ENCODE peak calls at places on chromosomes 7 and 10, in five cellular contexts. E is adrenal gland; L is CD8-positive, alpha-beta T cell; W is neural progenitor cell; I is GM06990. B is an unnamed sample. For H3K36me3, the result is how much of the 10 kb centered on the place peaks cover.

GRCh38 chr7:128166603-128167315 is 74.3 kb upstream of the LEP start:
- DNase-seq in E (no peak), L (no peak), W (peak), I (no peak), B (no peak)

GRCh38 chr10:119602241-119603095 is 5.7 kb upstream of the TIAL1 start:
- DNase-seq in W (peak), E (peak), I (no peak), L (no peak), B (no peak)

GRCh38 chr7:147818338-147818737 is 772.2 kb upstream of the C7orf33 start:
- DNase-seq in L (no peak), E (no peak), I (no peak), W (no peak), B (no peak)

GRCh38 chr7:117666019-117666418 is 186.2 kb downstream of the CFTR start:
- DNase-seq in E (no peak), W (no peak), L (no peak), I (no peak), B (no peak)

GRCh38 chr7:140230517-140230861 is 53.7 kb upstream of the KDM7A start:
- DNase-seq in E (peak), L (peak), W (peak), I (peak), B (peak)

GRCh38 chr10:30028006-30028441 is 31.4 kb downstream of the JCAD start:
- DNase-seq in I (no peak), W (no peak), L (no peak), E (peak), B (peak)

GRCh38 chr7:20440472-20441105 is 109.9 kb downstream of the ITGB8 start:
- DNase-seq in W (peak), E (peak), I (no peak), L (no peak), B (no peak)

GRCh38 chr10:80260295-80261243 is 28.9 kb downstream of the MAT1A start:
- DNase-seq in E (peak), L (no peak), I (no peak), W (peak), B (no peak)

GRCh38 chr10:15784662-15785300 is 65.1 kb upstream of the ITGA8 start:
- DNase-seq in L (no peak), W (no peak), E (no peak), I (no peak), B (no peak)

GRCh38 chr7:7183061-7183832 is 903 bp downstream of the C1GALT1 start:
- DNase-seq in W (peak), I (peak), E (peak), L (peak), B (no peak)

GRCh38 chr7:92742186-92742585 is 94.2 kb downstream of the CDK6 start:
- DNase-seq in E (no peak), W (no peak), L (no peak), I (no peak), B (no peak)

GRCh38 chr10:127987467-127988380 is 80.8 kb downstream of the PTPRE start:
- DNase-seq in L (no peak), I (no peak), W (no peak), E (no peak), B (no peak)

GRCh38 chr10:86366902-86367338 is 325 bp upstream of the GRID1 start:
- DNase-seq in W (no peak), I (no peak), E (no peak), L (no peak), B (no peak)

GRCh38 chr10:61987951-61988379 is 86.5 kb downstream of the ARID5B start:
- DNase-seq in E (no peak), I (peak), L (no peak), W (no peak), B (peak)
- H3K36me3 ChIP-seq in E (under half), I (under half), L (under half), W (under half), B (under half)

GRCh38 chr10:110511734-110512449 is 14.2 kb downstream of the DUSP5 start:
- DNase-seq in E (no peak), L (no peak), I (no peak), W (no peak), B (no peak)
- H3K36me3 ChIP-seq in E (under half), L (under half), I (half or more), W (under half), B (under half)

GRCh38 chr10:95374597-95375209 is 83.9 kb upstream of the PDLIM1 start:
- DNase-seq in L (peak), E (peak), I (peak), W (peak), B (no peak)
- H3K36me3 ChIP-seq in L (under half), E (under half), I (under half), W (under half), B (under half)

GRCh38 chr7:99362801-99363200 is 11.7 kb upstream of the ARPC1B start:
- DNase-seq in L (no peak), E (no peak), I (no peak), W (no peak), B (no peak)
- H3K36me3 ChIP-seq in L (half or more), E (under half), I (under half), W (under half), B (half or more)

DNA sequence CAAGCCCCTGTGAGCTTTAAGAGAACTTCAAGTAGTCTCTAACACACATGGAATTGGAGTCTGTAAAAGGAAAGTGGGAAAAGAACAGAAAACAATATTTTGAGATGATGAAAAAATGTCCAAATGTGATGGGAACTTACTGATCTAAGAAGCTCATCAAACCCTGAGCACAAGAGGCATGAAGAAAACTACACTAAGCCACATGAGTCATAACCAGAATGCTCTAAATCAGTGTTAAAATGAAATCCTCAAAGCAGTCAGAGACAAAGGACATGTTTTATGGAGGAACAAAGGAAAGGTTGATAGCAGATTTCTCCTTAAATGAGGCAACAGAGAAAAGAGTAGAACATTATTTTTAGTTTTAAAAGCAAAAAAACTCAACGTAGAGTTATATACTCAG is 37.2 kb downstream of the ZNF33A start:
- DNase-seq in W (no peak), E (no peak), I (peak), L (no peak), B (no peak)
- H3K36me3 ChIP-seq in W (under half), E (under half), I (under half), L (under half), B (under half)

GRCh38 chr10:94578790-94579189 is 33.2 kb downstream of the HELLS start:
- DNase-seq in L (no peak), W (no peak), I (no peak), E (no peak), B (no peak)

GRCh38 chr10:94583164-94583563 is 37.6 kb downstream of the HELLS start:
- DNase-seq in I (no peak), W (no peak), L (no peak), E (no peak), B (no peak)
- H3K36me3 ChIP-seq in I (under half), W (under half), L (under half), E (under half), B (under half)

DNA sequence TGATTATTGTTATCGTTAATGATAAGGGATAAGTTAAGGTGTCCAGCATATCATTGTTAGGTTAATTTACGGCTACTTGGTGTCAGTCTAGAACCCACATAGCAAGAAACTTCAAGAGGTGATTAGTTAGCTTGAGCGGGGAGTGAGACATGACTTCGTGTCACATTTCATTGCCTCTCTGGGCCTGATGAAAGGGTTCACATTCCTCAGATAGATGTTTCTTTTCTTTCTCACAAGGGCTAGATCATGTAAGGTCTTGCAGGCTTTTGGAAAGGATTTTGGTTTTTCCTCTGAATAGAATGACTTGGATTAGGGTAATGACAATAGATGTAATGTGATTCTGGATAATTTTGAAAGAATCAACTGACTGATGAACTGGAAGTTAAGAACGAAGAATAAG is 26.7 kb downstream of the WAC start:
- DNase-seq in I (no peak), E (no peak), W (peak), L (no peak), B (no peak)
- H3K36me3 ChIP-seq in I (under half), E (under half), W (under half), L (under half), B (under half)

B was measured in naive thymus-derived CD4-positive, alpha-beta T cell.